ENCODE peak calls at places on chromosomes 7 and 10, in nine cellular contexts. B is suprapubic skin, S is uterus, D is testis, M is tibial nerve, J is A549, Z is HCT116, I is ovary, E is breast epithelium. T is an unnamed sample.

GRCh38 chr7:157900011-157900410 is 563.2 kb downstream of the DNAJB6 start:
- DNase-seq in Z (no peak), D (no peak), E (no peak), J (no peak), S (no peak), M (no peak), I (no peak), B (peak), T (no peak)

GRCh38 chr7:106485031-106485551 is 175.9 kb downstream of the CCDC71L start:
- DNase-seq in D (no peak), E (no peak), B (no peak), I (no peak), S (no peak), M (no peak), Z (no peak), J (no peak), T (peak)

GRCh38 chr7:151775547-151776443 is 101.1 kb downstream of the PRKAG2 start:
- DNase-seq in M (no peak), D (no peak), I (no peak), S (no peak), Z (no peak), E (no peak), J (no peak), B (no peak), T (no peak)

GRCh38 chr10:91220194-91220953 is at the start of gene PCGF5:
- DNase-seq in J (peak), I (peak), S (peak), D (peak), B (peak), E (peak), M (peak), Z (peak), T (peak)

GRCh38 chr10:86411281-86411841 is 44.8 kb upstream of the GRID1 start:
- DNase-seq in J (no peak), S (peak), I (no peak), D (no peak), B (no peak), M (no peak), Z (no peak), E (no peak), T (no peak)

GRCh38 chr10:5900247-5900646 is 10.2 kb downstream of the FBH1 start:
- DNase-seq in J (no peak), B (peak), E (no peak), I (no peak), M (no peak), Z (no peak), D (no peak), S (no peak), T (no peak)

GRCh38 chr7:151142686-151143040 is 24.8 kb downstream of the GBX1 start:
- DNase-seq in M (no peak), D (peak), B (no peak), I (no peak), S (no peak), E (peak), Z (no peak), J (no peak), T (no peak)

GRCh38 chr10:99630439-99630838 is 10.2 kb upstream of the SLC25A28 start:
- DNase-seq in M (no peak), I (no peak), J (no peak), D (peak), Z (peak), B (no peak), S (no peak), E (no peak), T (no peak)

GRCh38 chr7:1567893-1568292 is 1.9 kb downstream of the PSMG3 start:
- DNase-seq in D (no peak), E (no peak), S (no peak), I (no peak), Z (no peak), J (no peak), B (no peak), M (no peak), T (peak)

GRCh38 chr10:78780551-78780961 is 288.2 kb upstream of the ZMIZ1 start:
- DNase-seq in Z (no peak), D (no peak), M (no peak), B (no peak), I (no peak), J (no peak), E (no peak), S (peak), T (no peak)

GRCh38 chr10:77005901-77006300 is 631.7 kb downstream of the KCNMA1 start:
- DNase-seq in J (no peak), S (no peak), Z (no peak), I (no peak), B (no peak), M (no peak), E (no peak), D (no peak), T (no peak)

GRCh38 chr10:102431452-102432124 is 786 bp downstream of the CUEDC2 start:
- DNase-seq in S (no peak), M (no peak), B (no peak), Z (no peak), E (no peak), J (no peak), D (no peak), I (no peak), T (no peak)

GRCh38 chr7:81308643-81309354 is 389.9 kb upstream of the SEMA3C start:
- DNase-seq in E (no peak), M (no peak), S (no peak), B (no peak), D (no peak), Z (no peak), J (no peak), I (no peak), T (no peak)

DNA sequence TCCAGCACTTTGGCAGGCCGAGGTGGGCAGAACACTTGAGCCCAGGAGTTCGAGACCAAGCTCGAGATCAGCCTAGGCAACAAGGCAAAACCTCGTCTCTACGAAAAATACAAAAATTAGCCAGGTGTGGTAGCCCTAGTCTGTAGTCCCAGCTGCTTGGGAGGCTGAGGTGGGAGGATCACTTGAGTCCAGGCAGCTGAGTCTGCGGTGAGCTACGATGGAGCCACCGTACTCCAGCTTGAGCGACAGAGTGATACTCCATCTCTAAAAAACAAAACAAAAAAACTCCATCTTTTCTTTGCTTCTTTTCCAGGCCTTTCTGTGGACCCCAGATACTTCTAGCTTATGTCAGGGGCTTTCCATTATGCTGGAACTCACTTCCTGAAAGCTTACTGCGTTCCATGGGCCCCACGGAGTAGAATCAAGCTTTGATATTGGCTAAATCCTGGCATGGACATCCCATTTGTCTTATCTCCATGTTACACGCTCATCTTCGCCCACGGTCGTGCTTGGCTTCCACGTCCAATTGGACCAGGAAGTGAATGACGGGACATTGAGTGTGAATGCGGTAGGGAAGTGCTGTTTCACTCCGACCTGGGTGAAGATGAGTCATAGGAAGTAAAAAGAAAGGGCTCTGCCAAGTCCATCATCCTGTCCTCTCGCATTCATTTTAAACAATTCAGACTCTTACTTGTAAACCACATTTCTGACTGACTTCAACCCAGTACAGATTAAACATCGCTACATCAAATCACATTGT is 45.7 kb downstream of the FAM171A1 start:
- DNase-seq in J (peak), M (no peak), I (no peak), B (no peak), Z (peak), E (no peak), D (no peak), S (peak), T (peak)
- TF ChIP-seq POLR2A in J (no peak), M (no peak), I (no peak), B (no peak), Z (no peak), E (no peak), D (no peak), S (no peak), T (no peak)

DNA sequence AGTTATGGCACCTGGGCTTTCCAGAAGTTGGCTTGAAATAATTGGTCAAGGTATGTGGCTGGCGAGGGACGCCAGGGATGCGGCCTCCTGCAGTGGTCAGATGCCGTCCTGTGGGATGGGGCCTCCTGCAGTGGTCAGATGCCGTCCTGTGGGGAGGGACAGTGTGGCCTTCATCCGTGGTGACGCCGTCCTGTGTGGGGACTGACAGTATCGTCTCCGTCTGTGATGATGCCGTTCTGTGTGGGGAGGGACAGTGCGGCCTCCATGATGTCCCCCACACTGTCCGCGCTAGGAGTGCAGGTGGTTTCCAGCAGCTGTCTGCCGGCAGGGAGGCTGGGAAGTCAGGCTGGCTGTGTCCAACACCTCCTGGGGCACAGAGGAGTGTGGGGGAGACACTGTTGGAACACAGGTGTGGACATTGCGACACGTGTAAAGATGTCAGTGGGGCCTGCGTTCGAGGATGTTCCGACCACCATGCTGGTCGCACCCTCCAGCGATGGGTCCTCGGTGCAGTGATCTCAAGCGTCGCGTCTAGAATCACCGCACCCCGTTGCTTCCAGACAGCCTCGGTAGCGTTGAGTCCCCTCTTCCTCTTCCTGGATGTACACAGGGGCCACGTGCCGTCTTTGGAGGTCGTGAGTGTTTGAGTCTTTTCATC is 52.6 kb downstream of the INPP5A start:
- DNase-seq in J (no peak), D (no peak), B (no peak), E (no peak), Z (no peak), I (no peak), M (no peak), S (no peak), T (no peak)
- TF ChIP-seq POLR2A in J (no peak), D (no peak), B (no peak), E (no peak), Z (no peak), I (no peak), M (no peak), S (no peak), T (no peak)

GRCh38 chr7:30911561-30911969 is at the start of gene AQP1:
- DNase-seq in Z (no peak), B (no peak), D (no peak), M (peak), I (peak), J (no peak), S (peak), E (peak), T (no peak)
- TF ChIP-seq POLR2A in Z (no peak), B (no peak), D (no peak), M (no peak), I (no peak), J (no peak), S (peak), E (no peak), T (no peak)

GRCh38 chr10:59907537-59907917 is 1.2 kb upstream of the CCDC6 start:
- DNase-seq in E (no peak), S (no peak), Z (no peak), D (no peak), M (no peak), J (no peak), B (no peak), I (no peak), T (no peak)

GRCh38 chr10:59908808-59909143 is 2.4 kb upstream of the CCDC6 start:
- DNase-seq in I (no peak), Z (no peak), J (no peak), S (no peak), M (no peak), D (no peak), E (no peak), B (no peak), T (no peak)

GRCh38 chr10:59906417-59907202 is at the start of gene CCDC6:
- DNase-seq in D (peak), M (peak), J (peak), I (peak), Z (peak), B (peak), E (peak), S (peak), T (peak)

GRCh38 chr10:59905735-59906416 is 480 bp downstream of the CCDC6 start:
- DNase-seq in S (no peak), E (no peak), J (no peak), Z (no peak), B (no peak), D (no peak), M (no peak), I (peak), T (no peak)

GRCh38 chr10:59907918-59908807 is 1.8 kb upstream of the CCDC6 start:
- DNase-seq in S (peak), M (peak), Z (peak), D (peak), B (no peak), I (peak), J (peak), E (peak), T (peak)
- TF ChIP-seq POLR2A in S (peak), M (no peak), Z (peak), D (no peak), B (no peak), I (peak), J (peak), E (peak), T (no peak)

GRCh38 chr7:142808802-142809583 is 38.2 kb downstream of the PRSS2 start:
- DNase-seq in J (no peak), D (no peak), E (peak), Z (no peak), I (no peak), B (no peak), M (no peak), S (no peak), T (no peak)
- TF ChIP-seq POLR2A in J (no peak), D (no peak), E (no peak), Z (no peak), I (no peak), B (no peak), M (no peak), S (no peak), T (no peak)

DNA sequence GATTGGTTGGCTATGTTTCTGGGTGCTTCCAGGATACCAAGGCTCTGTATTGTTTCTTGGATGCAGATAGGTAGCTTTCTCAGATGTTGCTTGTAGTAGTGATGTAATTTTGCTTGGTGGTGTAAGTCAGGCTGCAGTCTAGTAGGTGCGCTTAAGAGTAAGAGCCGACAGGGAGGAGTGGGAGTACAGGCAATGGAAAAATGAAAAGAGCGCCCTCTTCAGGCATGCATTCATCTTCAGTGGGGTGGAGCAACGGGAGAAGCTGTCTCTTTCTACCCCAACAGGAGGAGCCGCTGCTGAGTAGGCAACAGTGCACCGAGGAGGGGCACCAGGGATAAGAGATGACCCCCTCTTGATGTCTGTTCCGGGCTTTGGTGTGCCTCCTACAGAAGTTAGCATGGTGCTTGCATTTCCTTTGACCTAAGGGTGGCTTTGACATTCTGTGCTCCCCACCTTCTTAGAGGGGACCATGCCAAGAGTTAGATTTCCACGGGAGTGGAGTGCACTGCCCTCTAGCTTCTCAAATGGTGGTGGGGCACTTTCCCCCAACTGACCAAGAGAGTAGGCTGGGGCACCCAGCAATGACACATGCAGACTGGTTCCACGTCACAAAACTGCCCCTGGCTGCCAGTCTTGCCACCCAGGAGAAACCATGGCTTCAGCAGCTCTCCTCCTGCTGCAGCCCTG is 56.1 kb downstream of the ZNF783 start:
- DNase-seq in B (no peak), D (no peak), E (no peak), I (no peak), J (no peak), Z (no peak), M (no peak), S (no peak), T (no peak)
- TF ChIP-seq POLR2A in B (no peak), D (no peak), E (no peak), I (no peak), J (no peak), Z (no peak), M (no peak), S (no peak), T (no peak)

T was measured in H54.